ENCODE peak calls at places on chromosomes 12 and 14, in five cellular contexts. X is NCI-H1417, O is cerebellum, L is iris pigment epithelial cell, K is dermis blood vessel endothelial cell. W is an unnamed sample.

GRCh38 chr14:72685456-72685855 is 208.4 kb downstream of the DPF3 start:
- DNase-seq in L (no peak), X (no peak), K (no peak), O (no peak), W (no peak)

GRCh38 chr12:21911832-21912231 is 29.4 kb downstream of the ABCC9 start:
- DNase-seq in K (no peak), X (no peak), L (peak; percentile 8), O (no peak), W (no peak)

GRCh38 chr14:89640141-89640540 is 223.1 kb upstream of the FOXN3 start:
- DNase-seq in O (no peak), X (no peak), L (peak; percentile 68), K (no peak), W (no peak)

GRCh38 chr12:103012884-103013283 is 55.4 kb downstream of the ASCL1 start:
- DNase-seq in L (no peak), O (peak; percentile 15), K (no peak), X (peak; percentile 27), W (no peak)

GRCh38 chr14:101289230-101289690 is 272.0 kb upstream of the DIO3 start:
- DNase-seq in X (no peak), O (no peak), L (no peak), K (no peak), W (no peak)

GRCh38 chr14:33657478-33657877 is 293.4 kb downstream of the EGLN3 start:
- DNase-seq in L (peak; percentile 58), O (no peak), X (no peak), K (peak; percentile 74), W (no peak)

GRCh38 chr14:73468808-73469386 is 10.6 kb upstream of the NUMB start:
- DNase-seq in K (no peak), L (peak; percentile 87), O (no peak), X (no peak), W (no peak)

GRCh38 chr14:44112774-44113460 is 394.2 kb downstream of the FSCB start:
- DNase-seq in L (no peak), X (no peak), K (no peak), O (no peak), W (no peak)

GRCh38 chr12:49198431-49199155 is 9.7 kb upstream of the TUBA1A start:
- DNase-seq in X (peak; percentile 89), O (no peak), K (peak; percentile 94), L (peak; percentile 85), W (peak; percentile 67)

GRCh38 chr12:78155546-78155945 is 324.9 kb downstream of the NAV3 start:
- DNase-seq in O (no peak), X (no peak), K (no peak), L (no peak), W (no peak)

GRCh38 chr14:76829650-76830421 is 3.6 kb downstream of the LRRC74A start:
- DNase-seq in L (no peak), K (peak; percentile 13), O (no peak), X (peak; percentile 21), W (no peak)

GRCh38 chr12:19018302-19018980 is 111.1 kb upstream of the PLEKHA5 start:
- DNase-seq in X (no peak), O (no peak), L (peak; percentile 57), K (peak; percentile 1), W (no peak)

GRCh38 chr12:62933871-62934798 is 815 bp downstream of the PPM1H start:
- DNase-seq in O (peak; percentile 55), K (peak; percentile 47), X (peak; percentile 83), L (peak; percentile 37), W (peak; percentile 57)

GRCh38 chr12:112294793-112295192 is 87.4 kb downstream of the HECTD4 start:
- DNase-seq in L (peak; percentile 39), X (peak; percentile 37), O (no peak), K (peak; percentile 52), W (no peak)

GRCh38 chr14:61282746-61283145 is 1.6 kb upstream of the TMEM30B start:
- DNase-seq in K (no peak), L (no peak), X (no peak), O (no peak), W (no peak)

GRCh38 chr12:82714427-82714826 is 27.7 kb downstream of the TMTC2 start:
- DNase-seq in K (no peak), X (no peak), L (no peak), O (no peak), W (no peak)

GRCh38 chr12:27549801-27550652 is 26.0 kb downstream of the PPFIBP1 start:
- DNase-seq in O (no peak), L (peak; percentile 99), K (peak; percentile 89), X (peak; percentile 42), W (peak; percentile 24)

GRCh38 chr12:65699251-65699650 is 125.0 kb upstream of the HMGA2 start:
- DNase-seq in K (peak; percentile 42), X (no peak), O (no peak), L (peak; percentile 83), W (no peak)

GRCh38 chr12:84813780-84814663 is 98.6 kb downstream of the SLC6A15 start:
- DNase-seq in X (no peak), L (no peak), O (no peak), K (no peak), W (no peak)

GRCh38 chr14:54976316-54976715 is 50.6 kb downstream of the WDHD1 start:
- DNase-seq in K (peak; percentile 71), O (no peak), L (peak; percentile 89), X (no peak), W (no peak)

GRCh38 chr14:74417201-74417600 is 8.8 kb downstream of the SYNDIG1L start:
- DNase-seq in L (no peak), O (no peak), K (no peak), X (no peak), W (no peak)

GRCh38 chr14:68624541-68625220 is 168.2 kb downstream of the ZFP36L1 start:
- DNase-seq in X (no peak), K (no peak), L (no peak), O (no peak), W (no peak)

GRCh38 chr12:43586646-43587245 is 34.7 kb upstream of the ADAMTS20 start:
- DNase-seq in L (no peak), O (no peak), K (no peak), X (peak; percentile 24), W (no peak)

GRCh38 chr12:43980627-43981191 is 144.8 kb downstream of the TMEM117 start:
- DNase-seq in K (no peak), X (no peak), L (no peak), O (no peak), W (no peak)

GRCh38 chr14:102090713-102091112 is 3.9 kb upstream of the HSP90AA1 start:
- DNase-seq in L (no peak), O (no peak), X (no peak), K (no peak), W (no peak)